ENCODE peak calls at places on chromosome 17, in eight cellular contexts. One of them, this sample, is unnamed.

GRCh38 chr17:5241861-5242671 is 7.4 kb upstream of the SCIMP start:
- DNase-seq in choroid plexus epithelial cell: no peak
- DNase-seq in progenitor cell of endocrine pancreas: no peak
- DNase-seq in fibroblast of the aortic adventitia: no peak
- DNase-seq in heart right ventricle: no peak
- DNase-seq in A673: no peak
- DNase-seq in heart left ventricle: peak; percentile 35
- DNase-seq in ascending aorta: no peak
- DNase-seq in this sample: no peak

GRCh38 chr17:82963104-82963950 is 116.1 kb upstream of the METRNL start:
- DNase-seq in choroid plexus epithelial cell: peak; percentile 80
- DNase-seq in progenitor cell of endocrine pancreas: peak; percentile 54
- DNase-seq in fibroblast of the aortic adventitia: peak; percentile 79
- DNase-seq in heart right ventricle: peak; percentile 83
- DNase-seq in A673: peak; percentile 62
- DNase-seq in heart left ventricle: peak; percentile 86
- DNase-seq in ascending aorta: no peak
- DNase-seq in this sample: peak; percentile 86

GRCh38 chr17:67105213-67105612 is 60.9 kb downstream of the CACNG1 start:
- DNase-seq in choroid plexus epithelial cell: peak; percentile 69
- DNase-seq in progenitor cell of endocrine pancreas: no peak
- DNase-seq in fibroblast of the aortic adventitia: peak; percentile 86
- DNase-seq in heart right ventricle: no peak
- DNase-seq in A673: no peak
- DNase-seq in heart left ventricle: no peak
- DNase-seq in ascending aorta: no peak
- DNase-seq in this sample: peak; percentile 86

GRCh38 chr17:71494456-71494855 is 626.4 kb upstream of the SOX9 start:
- DNase-seq in choroid plexus epithelial cell: peak; percentile 37
- DNase-seq in progenitor cell of endocrine pancreas: no peak
- DNase-seq in fibroblast of the aortic adventitia: no peak
- DNase-seq in heart right ventricle: no peak
- DNase-seq in A673: no peak
- DNase-seq in heart left ventricle: no peak
- DNase-seq in ascending aorta: no peak
- DNase-seq in this sample: peak; percentile 19

GRCh38 chr17:42389902-42390301 is 1.7 kb upstream of the STAT3 start:
- DNase-seq in choroid plexus epithelial cell: no peak
- DNase-seq in progenitor cell of endocrine pancreas: no peak
- DNase-seq in fibroblast of the aortic adventitia: no peak
- DNase-seq in heart right ventricle: no peak
- DNase-seq in A673: no peak
- DNase-seq in heart left ventricle: no peak
- DNase-seq in ascending aorta: no peak
- DNase-seq in this sample: no peak

GRCh38 chr17:79849953-79850352 is 10.7 kb upstream of the CBX4 start:
- DNase-seq in choroid plexus epithelial cell: no peak
- DNase-seq in progenitor cell of endocrine pancreas: no peak
- DNase-seq in fibroblast of the aortic adventitia: no peak
- DNase-seq in heart right ventricle: no peak
- DNase-seq in A673: no peak
- DNase-seq in heart left ventricle: no peak
- DNase-seq in ascending aorta: no peak
- DNase-seq in this sample: no peak

GRCh38 chr17:10117581-10118001 is 80.8 kb downstream of the GAS7 start:
- DNase-seq in choroid plexus epithelial cell: peak; percentile 53
- DNase-seq in progenitor cell of endocrine pancreas: no peak
- DNase-seq in fibroblast of the aortic adventitia: no peak
- DNase-seq in heart right ventricle: no peak
- DNase-seq in A673: no peak
- DNase-seq in heart left ventricle: peak; percentile 42
- DNase-seq in ascending aorta: peak; percentile 14
- DNase-seq in this sample: no peak

GRCh38 chr17:6243186-6243585 is 173.0 kb downstream of the WSCD1 start:
- DNase-seq in choroid plexus epithelial cell: no peak
- DNase-seq in progenitor cell of endocrine pancreas: no peak
- DNase-seq in fibroblast of the aortic adventitia: no peak
- DNase-seq in heart right ventricle: no peak
- DNase-seq in A673: no peak
- DNase-seq in heart left ventricle: no peak
- DNase-seq in ascending aorta: no peak
- DNase-seq in this sample: no peak

GRCh38 chr17:39357488-39357887 is 43.9 kb downstream of the FBXL20 start:
- DNase-seq in choroid plexus epithelial cell: no peak
- DNase-seq in progenitor cell of endocrine pancreas: no peak
- DNase-seq in fibroblast of the aortic adventitia: no peak
- DNase-seq in heart right ventricle: no peak
- DNase-seq in A673: no peak
- DNase-seq in heart left ventricle: no peak
- DNase-seq in ascending aorta: no peak
- DNase-seq in this sample: no peak

GRCh38 chr17:52147872-52148271 is 10.6 kb downstream of the CA10 start:
- DNase-seq in choroid plexus epithelial cell: peak; percentile 7
- DNase-seq in progenitor cell of endocrine pancreas: no peak
- DNase-seq in fibroblast of the aortic adventitia: no peak
- DNase-seq in heart right ventricle: no peak
- DNase-seq in A673: no peak
- DNase-seq in heart left ventricle: no peak
- DNase-seq in ascending aorta: no peak
- DNase-seq in this sample: no peak

GRCh38 chr17:61403846-61404701 is 4.4 kb downstream of the TBX2 start:
- DNase-seq in choroid plexus epithelial cell: no peak
- DNase-seq in progenitor cell of endocrine pancreas: no peak
- DNase-seq in fibroblast of the aortic adventitia: peak; percentile 30
- DNase-seq in heart right ventricle: no peak
- DNase-seq in A673: no peak
- DNase-seq in heart left ventricle: no peak
- DNase-seq in ascending aorta: no peak
- DNase-seq in this sample: peak; percentile 66

GRCh38 chr17:46158323-46159296 is 34.6 kb downstream of the KANSL1 start:
- DNase-seq in choroid plexus epithelial cell: no peak
- DNase-seq in progenitor cell of endocrine pancreas: no peak
- DNase-seq in fibroblast of the aortic adventitia: no peak
- DNase-seq in heart right ventricle: no peak
- DNase-seq in A673: no peak
- DNase-seq in heart left ventricle: no peak
- DNase-seq in ascending aorta: no peak
- DNase-seq in this sample: no peak

GRCh38 chr17:14373587-14374259 is 72.8 kb downstream of the HS3ST3B1 start:
- DNase-seq in choroid plexus epithelial cell: peak; percentile 64
- DNase-seq in progenitor cell of endocrine pancreas: no peak
- DNase-seq in fibroblast of the aortic adventitia: peak; percentile 16
- DNase-seq in heart right ventricle: no peak
- DNase-seq in A673: no peak
- DNase-seq in heart left ventricle: no peak
- DNase-seq in ascending aorta: no peak
- DNase-seq in this sample: no peak

GRCh38 chr17:76597156-76598003 is 11.7 kb upstream of the ST6GALNAC2 start:
- DNase-seq in choroid plexus epithelial cell: no peak
- DNase-seq in progenitor cell of endocrine pancreas: no peak
- DNase-seq in fibroblast of the aortic adventitia: no peak
- DNase-seq in heart right ventricle: no peak
- DNase-seq in A673: no peak
- DNase-seq in heart left ventricle: no peak
- DNase-seq in ascending aorta: no peak
- DNase-seq in this sample: no peak

GRCh38 chr17:47850692-47851573 is at the start of gene SP6:
- DNase-seq in choroid plexus epithelial cell: peak; percentile 34
- DNase-seq in progenitor cell of endocrine pancreas: peak; percentile 76
- DNase-seq in fibroblast of the aortic adventitia: peak; percentile 36
- DNase-seq in heart right ventricle: peak; percentile 36
- DNase-seq in A673: no peak
- DNase-seq in heart left ventricle: peak; percentile 65
- DNase-seq in ascending aorta: no peak
- DNase-seq in this sample: peak; percentile 50

GRCh38 chr17:75785016-75785769 is 587 bp downstream of the UNK start:
- DNase-seq in choroid plexus epithelial cell: peak; percentile 95
- DNase-seq in progenitor cell of endocrine pancreas: peak; percentile 84
- DNase-seq in fibroblast of the aortic adventitia: peak; percentile 88
- DNase-seq in heart right ventricle: peak; percentile 90
- DNase-seq in A673: peak; percentile 93
- DNase-seq in heart left ventricle: peak; percentile 92
- DNase-seq in ascending aorta: peak; percentile 65
- DNase-seq in this sample: peak; percentile 78

GRCh38 chr17:77565166-77565565 is 393.3 kb upstream of the TNRC6C start:
- DNase-seq in choroid plexus epithelial cell: no peak
- DNase-seq in progenitor cell of endocrine pancreas: no peak
- DNase-seq in fibroblast of the aortic adventitia: no peak
- DNase-seq in heart right ventricle: no peak
- DNase-seq in A673: no peak
- DNase-seq in heart left ventricle: no peak
- DNase-seq in ascending aorta: no peak
- DNase-seq in this sample: no peak

GRCh38 chr17:82052638-82053059 is 951 bp downstream of the GPS1 start:
- DNase-seq in choroid plexus epithelial cell: no peak
- DNase-seq in progenitor cell of endocrine pancreas: no peak
- DNase-seq in fibroblast of the aortic adventitia: no peak
- DNase-seq in heart right ventricle: no peak
- DNase-seq in A673: no peak
- DNase-seq in heart left ventricle: no peak
- DNase-seq in ascending aorta: no peak
- DNase-seq in this sample: no peak

GRCh38 chr17:76079577-76080206 is 710 bp downstream of the ZACN start:
- DNase-seq in choroid plexus epithelial cell: peak; percentile 32
- DNase-seq in progenitor cell of endocrine pancreas: no peak
- DNase-seq in fibroblast of the aortic adventitia: no peak
- DNase-seq in heart right ventricle: no peak
- DNase-seq in A673: no peak
- DNase-seq in heart left ventricle: no peak
- DNase-seq in ascending aorta: no peak
- DNase-seq in this sample: no peak

GRCh38 chr17:21539146-21539545 is 153.2 kb upstream of the KCNJ18 start:
- DNase-seq in choroid plexus epithelial cell: no peak
- DNase-seq in progenitor cell of endocrine pancreas: no peak
- DNase-seq in fibroblast of the aortic adventitia: peak; percentile 82
- DNase-seq in heart right ventricle: no peak
- DNase-seq in A673: no peak
- DNase-seq in heart left ventricle: no peak
- DNase-seq in ascending aorta: no peak
- DNase-seq in this sample: peak; percentile 7

DNA sequence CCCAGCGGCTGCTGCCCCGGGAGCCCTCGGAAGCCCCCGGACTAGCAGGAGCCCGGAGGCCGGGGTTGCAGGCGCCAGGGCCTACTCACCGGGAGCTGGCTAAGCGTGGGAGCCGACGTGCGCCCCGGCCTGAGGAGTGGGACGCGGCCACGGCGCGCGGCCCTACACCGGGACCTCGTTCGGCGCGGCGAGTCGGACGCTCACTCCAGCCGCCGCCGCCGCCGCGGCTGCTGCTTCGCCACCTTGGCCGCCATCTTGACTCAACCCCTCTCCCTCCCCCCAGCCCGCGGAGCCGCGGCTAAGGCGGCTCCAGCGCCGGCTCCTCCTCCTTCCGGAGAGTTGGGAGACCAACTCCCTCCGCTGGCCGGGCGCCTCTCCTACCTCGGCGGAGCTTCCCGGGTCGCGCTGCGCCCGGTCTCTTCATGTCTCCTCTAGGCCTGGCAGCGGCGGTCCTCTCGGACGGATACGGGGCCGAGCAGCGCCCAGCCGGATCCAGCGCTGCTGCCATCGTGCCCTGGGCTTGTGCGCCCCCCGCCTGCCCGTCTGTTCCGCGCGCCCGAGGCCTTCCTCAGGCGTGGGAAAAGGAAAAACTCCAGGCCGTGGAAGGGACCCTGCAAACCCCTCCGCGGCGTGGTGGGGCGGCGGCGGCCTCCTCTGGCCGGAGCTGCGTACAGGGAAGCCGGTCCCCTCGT is at the start of gene NCOR1:
- DNase-seq in choroid plexus epithelial cell: peak; percentile 96
- DNase-seq in progenitor cell of endocrine pancreas: peak; percentile 85
- DNase-seq in fibroblast of the aortic adventitia: peak; percentile 90
- DNase-seq in heart right ventricle: peak; percentile 94
- DNase-seq in A673: peak; percentile 97
- DNase-seq in heart left ventricle: peak; percentile 96
- DNase-seq in ascending aorta: peak; percentile 41
- DNase-seq in this sample: peak; percentile 88
- TF ChIP-seq CTCF in choroid plexus epithelial cell: peak; percentile 46
- TF ChIP-seq CTCF in progenitor cell of endocrine pancreas: peak; percentile 41
- TF ChIP-seq CTCF in fibroblast of the aortic adventitia: peak; percentile 23
- TF ChIP-seq CTCF in heart right ventricle: peak; percentile 43
- TF ChIP-seq CTCF in A673: peak; percentile 44
- TF ChIP-seq CTCF in heart left ventricle: peak; percentile 37
- TF ChIP-seq CTCF in ascending aorta: peak; percentile 52
- TF ChIP-seq CTCF in this sample: peak; percentile 49

GRCh38 chr17:35775583-35775982 is 14.9 kb downstream of the C17orf50 start:
- DNase-seq in choroid plexus epithelial cell: no peak
- DNase-seq in progenitor cell of endocrine pancreas: no peak
- DNase-seq in fibroblast of the aortic adventitia: no peak
- DNase-seq in heart right ventricle: no peak
- DNase-seq in A673: no peak
- DNase-seq in heart left ventricle: no peak
- DNase-seq in ascending aorta: no peak
- DNase-seq in this sample: no peak

GRCh38 chr17:35773129-35773528 is 12.4 kb downstream of the C17orf50 start:
- DNase-seq in choroid plexus epithelial cell: no peak
- DNase-seq in progenitor cell of endocrine pancreas: no peak
- DNase-seq in fibroblast of the aortic adventitia: no peak
- DNase-seq in heart right ventricle: no peak
- DNase-seq in A673: no peak
- DNase-seq in heart left ventricle: no peak
- DNase-seq in ascending aorta: no peak
- DNase-seq in this sample: no peak

GRCh38 chr17:35773674-35774425 is 13.2 kb downstream of the C17orf50 start:
- DNase-seq in choroid plexus epithelial cell: no peak
- DNase-seq in progenitor cell of endocrine pancreas: no peak
- DNase-seq in fibroblast of the aortic adventitia: no peak
- DNase-seq in heart right ventricle: no peak
- DNase-seq in A673: no peak
- DNase-seq in heart left ventricle: no peak
- DNase-seq in ascending aorta: no peak
- DNase-seq in this sample: no peak

GRCh38 chr17:35775039-35775438 is 14.4 kb downstream of the C17orf50 start:
- DNase-seq in choroid plexus epithelial cell: no peak
- DNase-seq in progenitor cell of endocrine pancreas: no peak
- DNase-seq in fibroblast of the aortic adventitia: no peak
- DNase-seq in heart right ventricle: no peak
- DNase-seq in A673: no peak
- DNase-seq in heart left ventricle: no peak
- DNase-seq in ascending aorta: no peak
- DNase-seq in this sample: no peak

GRCh38 chr17:35774499-35774898 is 13.8 kb downstream of the C17orf50 start:
- DNase-seq in choroid plexus epithelial cell: peak; percentile 23
- DNase-seq in progenitor cell of endocrine pancreas: no peak
- DNase-seq in fibroblast of the aortic adventitia: peak; percentile 33
- DNase-seq in heart right ventricle: peak; percentile 29
- DNase-seq in A673: no peak
- DNase-seq in heart left ventricle: peak; percentile 47
- DNase-seq in ascending aorta: peak; percentile 31
- DNase-seq in this sample: no peak
- TF ChIP-seq CTCF in choroid plexus epithelial cell: no peak
- TF ChIP-seq CTCF in progenitor cell of endocrine pancreas: no peak
- TF ChIP-seq CTCF in fibroblast of the aortic adventitia: no peak
- TF ChIP-seq CTCF in heart right ventricle: no peak
- TF ChIP-seq CTCF in A673: no peak
- TF ChIP-seq CTCF in heart left ventricle: no peak
- TF ChIP-seq CTCF in ascending aorta: no peak
- TF ChIP-seq CTCF in this sample: no peak

GRCh38 chr17:44522883-44523671 is 19.9 kb upstream of the GPATCH8 start:
- DNase-seq in choroid plexus epithelial cell: peak; percentile 80
- DNase-seq in progenitor cell of endocrine pancreas: no peak
- DNase-seq in fibroblast of the aortic adventitia: peak; percentile 73
- DNase-seq in heart right ventricle: peak; percentile 63
- DNase-seq in A673: peak; percentile 54
- DNase-seq in heart left ventricle: peak; percentile 64
- DNase-seq in ascending aorta: no peak
- DNase-seq in this sample: peak; percentile 66
- TF ChIP-seq CTCF in choroid plexus epithelial cell: peak; percentile 91
- TF ChIP-seq CTCF in progenitor cell of endocrine pancreas: peak; percentile 34
- TF ChIP-seq CTCF in fibroblast of the aortic adventitia: peak; percentile 75
- TF ChIP-seq CTCF in heart right ventricle: peak; percentile 67
- TF ChIP-seq CTCF in A673: peak; percentile 52
- TF ChIP-seq CTCF in heart left ventricle: peak; percentile 39
- TF ChIP-seq CTCF in ascending aorta: peak; percentile 47
- TF ChIP-seq CTCF in this sample: peak; percentile 81

GRCh38 chr17:59858167-59858790 is 34.5 kb downstream of the TUBD1 start:
- DNase-seq in choroid plexus epithelial cell: no peak
- DNase-seq in progenitor cell of endocrine pancreas: no peak
- DNase-seq in fibroblast of the aortic adventitia: peak; percentile 57
- DNase-seq in heart right ventricle: no peak
- DNase-seq in A673: no peak
- DNase-seq in heart left ventricle: no peak
- DNase-seq in ascending aorta: no peak
- DNase-seq in this sample: no peak
- TF ChIP-seq CTCF in choroid plexus epithelial cell: no peak
- TF ChIP-seq CTCF in progenitor cell of endocrine pancreas: no peak
- TF ChIP-seq CTCF in fibroblast of the aortic adventitia: no peak
- TF ChIP-seq CTCF in heart right ventricle: no peak
- TF ChIP-seq CTCF in A673: no peak
- TF ChIP-seq CTCF in heart left ventricle: no peak
- TF ChIP-seq CTCF in ascending aorta: no peak
- TF ChIP-seq CTCF in this sample: no peak

This sample was measured in HFFc6.